ENCODE peak calls at places on chromosome 4, in seven cellular contexts. Q is GM20000, V is BE2C, T is RPMI7951, F is GM12865, O is left colon, B is NCI-H460. D is an unnamed sample.

GRCh38 chr4:55673424-55673823 is 37.3 kb upstream of the NMU start:
- DNase-seq in O (no peak), F (no peak), B (peak; percentile 4), Q (no peak), T (no peak), V (no peak), D (no peak)

GRCh38 chr4:154559141-154559841 is 3.5 kb upstream of the FGB start:
- DNase-seq in V (peak; percentile 18), Q (peak; percentile 50), F (peak; percentile 64), B (peak; percentile 41), T (peak; percentile 59), O (no peak), D (no peak)

GRCh38 chr4:173333658-173334084 is 487 bp downstream of the HMGB2 start:
- DNase-seq in V (peak; percentile 58), B (no peak), F (peak; percentile 60), Q (peak; percentile 47), T (peak; percentile 35), O (peak; percentile 52), D (no peak)

GRCh38 chr4:5972571-5972970 is 45.7 kb downstream of the C4orf50 start:
- DNase-seq in O (no peak), F (no peak), B (no peak), T (no peak), V (no peak), Q (no peak), D (no peak)

GRCh38 chr4:140344621-140345020 is 28.8 kb upstream of the SCOC start:
- DNase-seq in F (no peak), O (no peak), Q (no peak), B (no peak), V (no peak), T (no peak), D (no peak)

GRCh38 chr4:11230888-11231287 is 197.8 kb downstream of the HS3ST1 start:
- DNase-seq in F (no peak), T (no peak), O (no peak), V (no peak), B (no peak), Q (no peak), D (no peak)

GRCh38 chr4:63302792-63303191 is 1106.5 kb downstream of the TECRL start:
- DNase-seq in B (no peak), Q (no peak), O (no peak), F (no peak), V (no peak), T (no peak), D (no peak)

GRCh38 chr4:101169044-101170014 is 178.0 kb downstream of the PPP3CA start:
- DNase-seq in F (peak; percentile 83), O (peak; percentile 64), V (peak; percentile 81), B (peak; percentile 72), Q (peak; percentile 37), T (peak; percentile 62), D (peak; percentile 64)

GRCh38 chr4:170990989-170991589 is 822.1 kb upstream of the GALNTL6 start:
- DNase-seq in T (no peak), Q (peak; percentile 25), O (no peak), B (peak; percentile 37), F (peak; percentile 67), V (peak; percentile 39), D (no peak)

GRCh38 chr4:114378306-114378903 is 220.2 kb upstream of the UGT8 start:
- DNase-seq in T (peak; percentile 11), B (peak; percentile 7), O (no peak), F (no peak), Q (no peak), V (no peak), D (no peak)

GRCh38 chr4:3331511-3332394 is 38.9 kb downstream of the RGS12 start:
- DNase-seq in O (no peak), T (no peak), Q (no peak), F (no peak), B (no peak), V (no peak), D (no peak)

GRCh38 chr4:100569196-100569595 is 51.4 kb upstream of the EMCN start:
- DNase-seq in Q (peak; percentile 22), F (peak; percentile 60), B (no peak), T (no peak), V (no peak), O (no peak), D (no peak)

GRCh38 chr4:148287111-148287510 is 155.1 kb downstream of the NR3C2 start:
- DNase-seq in T (no peak), B (no peak), Q (no peak), F (no peak), V (peak; percentile 33), O (no peak), D (no peak)

GRCh38 chr4:136311774-136312173 is 1220.5 kb downstream of the PCDH18 start:
- DNase-seq in T (no peak), V (no peak), B (no peak), Q (no peak), O (no peak), F (no peak), D (no peak)

GRCh38 chr4:118836763-118837507 is 1.0 kb upstream of the SEC24D start:
- DNase-seq in F (no peak), V (no peak), T (no peak), B (no peak), O (no peak), Q (no peak), D (no peak)

GRCh38 chr4:36485885-36486284 is 204.5 kb downstream of the DTHD1 start:
- DNase-seq in O (no peak), F (no peak), T (no peak), B (no peak), V (no peak), Q (no peak), D (no peak)

GRCh38 chr4:188168621-188169020 is 29.4 kb downstream of the TRIML1 start:
- DNase-seq in F (no peak), T (no peak), B (no peak), Q (no peak), O (no peak), V (no peak), D (no peak)

GRCh38 chr4:13516315-13516860 is 27.9 kb downstream of the NKX3-2 start:
- DNase-seq in T (no peak), Q (no peak), F (no peak), B (no peak), O (no peak), V (no peak), D (no peak)

GRCh38 chr4:56426273-56426672 is 9.1 kb downstream of the PPAT start:
- DNase-seq in V (no peak), O (no peak), F (peak; percentile 69), B (no peak), T (no peak), Q (peak; percentile 16), D (no peak)

GRCh38 chr4:15043226-15043625 is 40.9 kb downstream of the CPEB2 start:
- DNase-seq in T (peak; percentile 10), Q (no peak), V (peak; percentile 14), B (no peak), O (no peak), F (no peak), D (no peak)

GRCh38 chr4:130090427-130090826 is 994.5 kb downstream of the C4orf33 start:
- DNase-seq in B (no peak), F (no peak), Q (no peak), O (no peak), V (no peak), T (no peak), D (no peak)